ENCODE peak calls at places on chromosomes 2 and 18, in five cellular contexts. One of them, this sample, is unnamed.

GRCh38 chr2:240611601-240612210 is 13.6 kb upstream of the GPR35 start:
- DNase-seq in Calu3: no peak
- DNase-seq in GM10248: no peak
- DNase-seq in naive thymus-derived CD8-positive, alpha-beta T cell: no peak
- DNase-seq in psoas muscle: peak; percentile 36
- DNase-seq in this sample: peak; percentile 31

GRCh38 chr2:181465686-181466375 is 8.6 kb downstream of the ITGA4 start:
- DNase-seq in naive thymus-derived CD8-positive, alpha-beta T cell: no peak
- DNase-seq in Calu3: no peak
- DNase-seq in GM10248: no peak
- DNase-seq in psoas muscle: no peak
- DNase-seq in this sample: no peak

GRCh38 chr2:55431982-55432627 is 12.4 kb upstream of the CCDC88A start:
- DNase-seq in GM10248: peak; percentile 45
- DNase-seq in psoas muscle: no peak
- DNase-seq in Calu3: no peak
- DNase-seq in naive thymus-derived CD8-positive, alpha-beta T cell: no peak
- DNase-seq in this sample: no peak

GRCh38 chr2:143473206-143473605 is 344.0 kb downstream of the ARHGAP15 start:
- DNase-seq in Calu3: peak; percentile 1
- DNase-seq in naive thymus-derived CD8-positive, alpha-beta T cell: no peak
- DNase-seq in GM10248: no peak
- DNase-seq in psoas muscle: no peak
- DNase-seq in this sample: no peak

GRCh38 chr2:197883354-197884032 is 79.1 kb downstream of the PLCL1 start:
- DNase-seq in naive thymus-derived CD8-positive, alpha-beta T cell: no peak
- DNase-seq in Calu3: no peak
- DNase-seq in psoas muscle: no peak
- DNase-seq in GM10248: no peak
- DNase-seq in this sample: no peak

GRCh38 chr2:69995511-69995910 is 34.1 kb upstream of the ASPRV1 start:
- DNase-seq in psoas muscle: no peak
- DNase-seq in naive thymus-derived CD8-positive, alpha-beta T cell: no peak
- DNase-seq in Calu3: no peak
- DNase-seq in GM10248: no peak
- DNase-seq in this sample: no peak

GRCh38 chr2:182066439-182067061 is 80.9 kb downstream of the PPP1R1C start:
- DNase-seq in naive thymus-derived CD8-positive, alpha-beta T cell: no peak
- DNase-seq in GM10248: no peak
- DNase-seq in psoas muscle: no peak
- DNase-seq in Calu3: no peak
- DNase-seq in this sample: no peak

GRCh38 chr2:118774458-118775133 is 72.9 kb downstream of the EN1 start:
- DNase-seq in psoas muscle: peak; percentile 77
- DNase-seq in naive thymus-derived CD8-positive, alpha-beta T cell: no peak
- DNase-seq in Calu3: peak; percentile 71
- DNase-seq in GM10248: peak; percentile 22
- DNase-seq in this sample: no peak

GRCh38 chr2:200618590-200619021 is 32.8 kb downstream of the AOX1 start:
- DNase-seq in Calu3: no peak
- DNase-seq in psoas muscle: no peak
- DNase-seq in naive thymus-derived CD8-positive, alpha-beta T cell: no peak
- DNase-seq in GM10248: no peak
- DNase-seq in this sample: no peak

GRCh38 chr18:896315-896714 is 8.4 kb upstream of the ADCYAP1 start:
- DNase-seq in psoas muscle: no peak
- DNase-seq in GM10248: no peak
- DNase-seq in naive thymus-derived CD8-positive, alpha-beta T cell: no peak
- DNase-seq in Calu3: no peak
- DNase-seq in this sample: no peak

GRCh38 chr2:194327196-194327888 is 1329.7 kb upstream of the SLC39A10 start:
- DNase-seq in Calu3: no peak
- DNase-seq in GM10248: no peak
- DNase-seq in psoas muscle: no peak
- DNase-seq in naive thymus-derived CD8-positive, alpha-beta T cell: peak; percentile 50
- DNase-seq in this sample: no peak

GRCh38 chr2:7035884-7036283 is 118.7 kb downstream of the RNF144A start:
- DNase-seq in GM10248: no peak
- DNase-seq in Calu3: no peak
- DNase-seq in psoas muscle: no peak
- DNase-seq in naive thymus-derived CD8-positive, alpha-beta T cell: no peak
- DNase-seq in this sample: no peak

GRCh38 chr2:202378001-202378400 is 1.9 kb downstream of the BMPR2 start:
- DNase-seq in naive thymus-derived CD8-positive, alpha-beta T cell: no peak
- DNase-seq in psoas muscle: no peak
- DNase-seq in GM10248: no peak
- DNase-seq in Calu3: no peak
- DNase-seq in this sample: no peak

GRCh38 chr2:40033781-40034180 is 254.7 kb upstream of the THUMPD2 start:
- DNase-seq in psoas muscle: no peak
- DNase-seq in naive thymus-derived CD8-positive, alpha-beta T cell: no peak
- DNase-seq in GM10248: no peak
- DNase-seq in Calu3: no peak
- DNase-seq in this sample: no peak

GRCh38 chr2:218168635-218169462 is 2.1 kb upstream of the CXCR1 start:
- DNase-seq in psoas muscle: no peak
- DNase-seq in Calu3: peak; percentile 74
- DNase-seq in GM10248: peak; percentile 71
- DNase-seq in naive thymus-derived CD8-positive, alpha-beta T cell: peak; percentile 86
- DNase-seq in this sample: peak; percentile 51

GRCh38 chr2:20418519-20418918 is 28.4 kb upstream of the RHOB start:
- DNase-seq in Calu3: no peak
- DNase-seq in GM10248: no peak
- DNase-seq in naive thymus-derived CD8-positive, alpha-beta T cell: no peak
- DNase-seq in psoas muscle: no peak
- DNase-seq in this sample: no peak

GRCh38 chr2:27135471-27135955 is 1.1 kb upstream of the PREB start:
- DNase-seq in GM10248: no peak
- DNase-seq in Calu3: no peak
- DNase-seq in psoas muscle: no peak
- DNase-seq in naive thymus-derived CD8-positive, alpha-beta T cell: no peak
- DNase-seq in this sample: no peak

GRCh38 chr18:2570772-2571199 is 519 bp downstream of the METTL4 start:
- DNase-seq in Calu3: peak; percentile 65
- DNase-seq in naive thymus-derived CD8-positive, alpha-beta T cell: peak; percentile 82
- DNase-seq in psoas muscle: peak; percentile 88
- DNase-seq in GM10248: peak; percentile 72
- DNase-seq in this sample: no peak

GRCh38 chr2:85421706-85422457 is 3.4 kb downstream of the SH2D6 start:
- DNase-seq in Calu3: no peak
- DNase-seq in GM10248: no peak
- DNase-seq in psoas muscle: no peak
- DNase-seq in naive thymus-derived CD8-positive, alpha-beta T cell: no peak
- DNase-seq in this sample: no peak

GRCh38 chr18:31557446-31557845 is 34.2 kb upstream of the TTR start:
- DNase-seq in psoas muscle: no peak
- DNase-seq in Calu3: peak; percentile 10
- DNase-seq in naive thymus-derived CD8-positive, alpha-beta T cell: no peak
- DNase-seq in GM10248: no peak
- DNase-seq in this sample: no peak

GRCh38 chr2:48313036-48313877 is 216.7 kb upstream of the STON1 start:
- DNase-seq in GM10248: peak; percentile 25
- DNase-seq in psoas muscle: no peak
- DNase-seq in Calu3: no peak
- DNase-seq in naive thymus-derived CD8-positive, alpha-beta T cell: no peak
- DNase-seq in this sample: peak; percentile 70

GRCh38 chr2:111667542-111668273 is 216.3 kb downstream of the ANAPC1 start:
- DNase-seq in GM10248: no peak
- DNase-seq in naive thymus-derived CD8-positive, alpha-beta T cell: no peak
- DNase-seq in psoas muscle: no peak
- DNase-seq in Calu3: peak; percentile 60
- DNase-seq in this sample: no peak

This sample was measured in CD4-positive, CD25-positive, alpha-beta regulatory T cell.